ENCODE peak calls at places on chromosomes 3 and 15, in four cellular contexts. Q is K562, A is HCT116, E is HepG2. F is an unnamed sample.

GRCh38 chr3:59286791-59287531 is 237.1 kb upstream of the CFAP20DC start:
- DNase-seq in Q (no peak), A (no peak), E (no peak), F (no peak)

GRCh38 chr3:159841766-159842165 is 146.9 kb upstream of the IL12A start:
- DNase-seq in Q (no peak), A (no peak), E (no peak), F (no peak)

GRCh38 chr3:86175051-86175536 is 815.9 kb downstream of the VGLL3 start:
- DNase-seq in Q (no peak), A (no peak), E (no peak), F (peak; percentile 17)

GRCh38 chr3:45123841-45124269 is 22.3 kb downstream of the CDCP1 start:
- DNase-seq in Q (no peak), A (peak; percentile 88), E (no peak), F (no peak)

GRCh38 chr15:28184166-28184565 is 85.1 kb upstream of the OCA2 start:
- DNase-seq in Q (no peak), A (no peak), E (no peak), F (no peak)

GRCh38 chr3:30655187-30655812 is 48.9 kb downstream of the TGFBR2 start:
- DNase-seq in Q (no peak), A (no peak), E (no peak), F (no peak)

GRCh38 chr3:107629556-107629955 is 106.8 kb downstream of the BBX start:
- DNase-seq in Q (no peak), A (no peak), E (no peak), F (no peak)

GRCh38 chr3:124563376-124563775 is 166.9 kb upstream of the UMPS start:
- DNase-seq in Q (peak; percentile 45), A (no peak), E (no peak), F (no peak)

GRCh38 chr15:64775551-64776401 is at the start of gene RBPMS2:
- DNase-seq in Q (no peak), A (no peak), E (no peak), F (no peak)

GRCh38 chr15:67114846-67115521 is 49.6 kb downstream of the SMAD3 start:
- DNase-seq in Q (no peak), A (no peak), E (no peak), F (no peak)

GRCh38 chr15:67114046-67114445 is 48.6 kb downstream of the SMAD3 start:
- DNase-seq in Q (no peak), A (no peak), E (no peak), F (no peak)

GRCh38 chr15:67116742-67117141 is 51.3 kb downstream of the SMAD3 start:
- DNase-seq in Q (no peak), A (no peak), E (peak; percentile 37), F (no peak)

GRCh38 chr15:67117356-67117755 is 52.0 kb downstream of the SMAD3 start:
- DNase-seq in Q (no peak), A (no peak), E (no peak), F (no peak)

GRCh38 chr15:67115567-67115966 is 50.2 kb downstream of the SMAD3 start:
- DNase-seq in Q (no peak), A (no peak), E (no peak), F (no peak)
- TF ChIP-seq YY1 in Q (no peak), A (no peak), E (no peak), F (no peak)

GRCh38 chr3:57126244-57126643 is 38.9 kb downstream of the IL17RD start:
- DNase-seq in Q (no peak), A (no peak), E (no peak), F (peak; percentile 64)
- TF ChIP-seq POLR2AphosphoS5 in Q (no peak), A (no peak), E (no peak), F (peak; percentile 94)

DNA sequence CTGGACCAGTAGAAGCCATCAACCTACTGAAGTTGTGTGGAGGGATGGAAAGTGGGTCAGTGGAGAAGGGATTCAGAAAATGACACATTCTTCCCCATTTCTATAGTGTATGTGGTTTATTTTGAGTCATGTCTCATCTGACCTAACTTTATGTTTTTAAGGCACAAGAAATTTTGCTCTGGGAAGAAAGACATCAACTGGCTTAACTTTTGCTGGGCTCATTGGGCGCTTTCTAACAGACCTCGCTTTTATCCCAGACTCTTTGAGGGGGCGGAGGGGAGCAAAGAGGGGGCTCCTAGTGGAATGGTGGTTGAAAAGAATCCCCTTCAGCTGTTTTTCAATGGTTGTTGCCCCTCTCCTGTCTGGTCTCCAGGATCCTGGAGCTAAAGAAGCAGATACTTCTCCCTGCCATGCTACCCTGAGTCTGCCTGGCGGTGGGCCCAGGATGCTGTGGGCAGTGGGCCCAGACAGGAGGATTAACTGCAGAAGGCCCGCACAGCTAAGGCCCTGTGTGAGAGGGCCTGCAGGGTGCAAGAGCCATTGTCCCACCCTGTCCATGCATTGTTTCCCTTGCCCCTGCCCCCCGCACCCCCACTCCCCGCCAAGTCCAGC is 14.5 kb downstream of the CSRNP1 start:
- DNase-seq in Q (no peak), A (no peak), E (no peak), F (no peak)
- TF ChIP-seq FOSL1 in Q (no peak), A (no peak), E (no peak), F (no peak)

GRCh38 chr15:74193305-74193718 is 9.3 kb downstream of the STRA6 start:
- DNase-seq in Q (no peak), A (peak; percentile 78), E (no peak), F (no peak)
- TF ChIP-seq YY1 in Q (no peak), A (no peak), E (no peak), F (no peak)

GRCh38 chr3:52367891-52368880 is 52.1 kb downstream of the DNAH1 start:
- DNase-seq in Q (no peak), A (no peak), E (no peak), F (no peak)

GRCh38 chr3:52374173-52374572 is 58.1 kb downstream of the DNAH1 start:
- DNase-seq in Q (no peak), A (no peak), E (no peak), F (no peak)

GRCh38 chr3:52373676-52374075 is 57.6 kb downstream of the DNAH1 start:
- DNase-seq in Q (no peak), A (no peak), E (no peak), F (no peak)

DNA sequence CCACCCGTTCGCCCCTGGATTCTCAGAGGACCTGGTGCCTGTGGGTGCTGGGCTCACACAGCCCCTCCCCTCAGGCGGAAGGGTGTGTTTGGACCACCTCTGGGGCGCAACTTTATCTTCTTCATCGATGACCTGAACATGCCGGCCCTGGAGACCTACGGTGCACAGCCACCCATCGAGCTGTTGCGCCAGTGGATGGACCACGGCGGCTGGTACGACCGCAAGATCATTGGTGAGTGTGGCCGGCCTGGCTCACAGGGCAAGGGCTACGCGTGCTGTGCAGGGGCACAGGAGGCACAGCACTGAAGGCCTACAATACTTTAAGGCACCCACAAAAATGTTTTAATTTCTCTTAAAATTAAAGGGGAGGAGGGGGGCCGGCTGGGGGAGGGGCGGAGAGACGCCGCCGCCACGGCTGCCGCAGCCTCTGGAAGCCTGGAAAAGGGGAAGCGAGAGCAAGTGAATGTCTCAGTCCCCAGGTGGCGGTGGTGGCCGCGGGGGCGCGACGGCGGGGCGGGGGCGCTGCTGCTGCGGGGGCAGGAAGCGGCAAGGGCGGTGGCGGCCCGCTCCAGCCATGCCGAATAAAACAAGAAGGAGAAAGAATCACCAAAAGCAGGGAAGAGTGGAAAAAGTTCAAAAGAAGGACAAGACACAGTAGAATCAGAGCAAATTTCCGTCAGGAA is 56.8 kb downstream of the DNAH1 start:
- DNase-seq in Q (peak; percentile 64), A (no peak), E (no peak), F (peak; percentile 81)
- TF ChIP-seq POLR2AphosphoS5 in Q (no peak), A (no peak), E (no peak), F (no peak)

GRCh38 chr3:43105224-43105596 is 669 bp downstream of the POMGNT2 start:
- DNase-seq in Q (no peak), A (no peak), E (no peak), F (peak; percentile 56)
- TF ChIP-seq FOSL1 in Q (no peak), A (no peak), E (no peak), F (no peak)

GRCh38 chr15:47862402-47862801 is 145.1 kb downstream of the SEMA6D start:
- DNase-seq in Q (no peak), A (no peak), E (no peak), F (no peak)
- TF ChIP-seq YY1 in Q (no peak), A (no peak), E (no peak), F (no peak)

DNA sequence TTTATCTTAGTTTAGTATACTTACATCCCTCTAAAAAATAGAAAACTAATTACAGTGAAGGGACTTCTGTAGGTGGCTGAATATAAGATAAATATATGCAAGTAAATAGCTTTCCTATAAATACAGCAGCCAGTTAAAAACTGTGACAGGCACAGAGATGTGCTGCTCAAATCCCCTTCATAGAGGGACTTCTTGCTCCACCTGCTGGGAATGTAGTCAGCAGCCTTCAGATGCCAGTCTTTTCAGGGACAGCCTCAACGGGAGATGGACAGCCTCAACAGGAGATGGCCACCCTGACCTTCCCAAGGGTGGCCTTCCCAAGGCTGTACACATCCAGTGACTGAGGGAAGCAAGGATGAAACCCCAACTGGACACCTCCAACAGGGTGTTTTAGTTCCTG is 15.7 kb upstream of the PRR23E start:
- DNase-seq in Q (no peak), A (no peak), E (peak; percentile 25), F (no peak)
- TF ChIP-seq POLR2AphosphoS5 in Q (no peak), A (no peak), E (no peak), F (no peak)

DNA sequence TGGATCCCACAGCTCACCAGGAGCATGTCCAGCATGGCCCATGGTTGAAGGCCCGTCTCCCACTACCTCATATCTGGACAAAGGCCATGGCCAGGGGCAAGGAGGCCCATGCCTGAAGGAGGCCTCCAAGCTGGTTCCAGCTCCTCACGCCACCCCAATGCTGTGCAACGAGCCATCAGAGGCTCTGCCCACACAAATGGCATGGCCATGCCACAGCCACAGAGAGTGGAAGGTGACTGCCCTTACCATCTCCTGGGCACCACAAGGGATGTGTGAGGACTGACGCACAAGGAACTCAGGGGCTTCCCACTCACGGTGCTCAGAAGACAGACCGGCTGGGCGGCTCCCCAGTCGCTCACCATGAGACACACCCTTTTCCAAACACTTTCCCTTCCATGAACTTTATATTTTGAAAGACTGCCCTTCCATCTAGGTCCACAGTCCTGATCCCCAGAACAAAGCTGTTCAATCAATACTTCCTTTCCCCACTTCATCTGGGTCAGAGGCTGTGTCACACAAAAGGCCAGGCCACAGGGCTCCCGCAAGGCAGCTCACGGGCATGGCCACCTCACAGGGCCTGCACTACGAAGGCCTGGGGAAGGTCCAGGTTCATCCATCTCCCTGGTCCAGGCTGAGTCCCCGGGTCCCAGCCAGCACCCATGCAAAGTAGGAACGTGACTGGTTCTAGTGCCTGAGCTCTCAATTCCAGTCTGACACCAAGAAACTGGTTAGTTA is 66.4 kb downstream of the CYFIP1 start:
- DNase-seq in Q (no peak), A (no peak), E (no peak), F (no peak)
- TF ChIP-seq FOSL1 in Q (no peak), A (no peak), E (no peak), F (no peak)

F was measured in H1.